ENCODE peak calls at places on chromosomes 13 and 19, in seven cellular contexts. One of them, this sample, is unnamed.

GRCh38 chr13:40127476-40127875 is 472.0 kb downstream of the COG6 start:
- DNase-seq in BE2C: no peak
- DNase-seq in Calu3: no peak
- DNase-seq in tibial artery: no peak
- DNase-seq in CD8-positive, alpha-beta T cell: no peak
- DNase-seq in pancreas: no peak
- DNase-seq in activated CD8-positive, alpha-beta T cell treated with anti-CD3 and anti-CD28 coated beads for 36 hours: no peak
- DNase-seq in this sample: no peak

GRCh38 chr13:91097269-91097668 is 250.2 kb upstream of the MIR17HG start:
- DNase-seq in activated CD8-positive, alpha-beta T cell treated with anti-CD3 and anti-CD28 coated beads for 36 hours: no peak
- DNase-seq in pancreas: no peak
- DNase-seq in BE2C: no peak
- DNase-seq in CD8-positive, alpha-beta T cell: no peak
- DNase-seq in Calu3: no peak
- DNase-seq in tibial artery: no peak
- DNase-seq in this sample: no peak

GRCh38 chr19:325173-325936 is 19.2 kb downstream of the MIER2 start:
- DNase-seq in tibial artery: no peak
- DNase-seq in Calu3: no peak
- DNase-seq in CD8-positive, alpha-beta T cell: no peak
- DNase-seq in activated CD8-positive, alpha-beta T cell treated with anti-CD3 and anti-CD28 coated beads for 36 hours: no peak
- DNase-seq in pancreas: no peak
- DNase-seq in BE2C: no peak
- DNase-seq in this sample: no peak

GRCh38 chr13:73697166-73697565 is 437.0 kb downstream of the KLF12 start:
- DNase-seq in pancreas: no peak
- DNase-seq in tibial artery: no peak
- DNase-seq in activated CD8-positive, alpha-beta T cell treated with anti-CD3 and anti-CD28 coated beads for 36 hours: no peak
- DNase-seq in Calu3: no peak
- DNase-seq in BE2C: no peak
- DNase-seq in CD8-positive, alpha-beta T cell: no peak
- DNase-seq in this sample: no peak

GRCh38 chr13:101881593-101881992 is 429.1 kb downstream of the ITGBL1 start:
- DNase-seq in pancreas: no peak
- DNase-seq in Calu3: no peak
- DNase-seq in BE2C: no peak
- DNase-seq in CD8-positive, alpha-beta T cell: no peak
- DNase-seq in activated CD8-positive, alpha-beta T cell treated with anti-CD3 and anti-CD28 coated beads for 36 hours: no peak
- DNase-seq in tibial artery: no peak
- DNase-seq in this sample: no peak

GRCh38 chr19:17296976-17297375 is 6.2 kb downstream of the ABHD8 start:
- DNase-seq in BE2C: no peak
- DNase-seq in activated CD8-positive, alpha-beta T cell treated with anti-CD3 and anti-CD28 coated beads for 36 hours: no peak
- DNase-seq in tibial artery: no peak
- DNase-seq in pancreas: no peak
- DNase-seq in Calu3: no peak
- DNase-seq in CD8-positive, alpha-beta T cell: no peak
- DNase-seq in this sample: no peak

GRCh38 chr13:33543089-33543459 is 257.5 kb upstream of the STARD13 start:
- DNase-seq in activated CD8-positive, alpha-beta T cell treated with anti-CD3 and anti-CD28 coated beads for 36 hours: no peak
- DNase-seq in tibial artery: no peak
- DNase-seq in BE2C: no peak
- DNase-seq in CD8-positive, alpha-beta T cell: no peak
- DNase-seq in Calu3: no peak
- DNase-seq in pancreas: no peak
- DNase-seq in this sample: no peak

GRCh38 chr13:36888645-36889044 is 31.4 kb downstream of the SMAD9 start:
- DNase-seq in activated CD8-positive, alpha-beta T cell treated with anti-CD3 and anti-CD28 coated beads for 36 hours: no peak
- DNase-seq in BE2C: no peak
- DNase-seq in Calu3: no peak
- DNase-seq in tibial artery: no peak
- DNase-seq in pancreas: no peak
- DNase-seq in CD8-positive, alpha-beta T cell: no peak
- DNase-seq in this sample: no peak

GRCh38 chr13:42001580-42001979 is 40.7 kb upstream of the VWA8 start:
- DNase-seq in pancreas: no peak
- DNase-seq in Calu3: peak; percentile 7
- DNase-seq in CD8-positive, alpha-beta T cell: no peak
- DNase-seq in BE2C: no peak
- DNase-seq in activated CD8-positive, alpha-beta T cell treated with anti-CD3 and anti-CD28 coated beads for 36 hours: no peak
- DNase-seq in tibial artery: no peak
- DNase-seq in this sample: no peak

GRCh38 chr13:111906306-111906705 is 160.6 kb upstream of the SOX1 start:
- DNase-seq in BE2C: no peak
- DNase-seq in CD8-positive, alpha-beta T cell: no peak
- DNase-seq in tibial artery: no peak
- DNase-seq in activated CD8-positive, alpha-beta T cell treated with anti-CD3 and anti-CD28 coated beads for 36 hours: no peak
- DNase-seq in Calu3: no peak
- DNase-seq in pancreas: no peak
- DNase-seq in this sample: no peak

GRCh38 chr19:6481541-6482342 is at the start of gene DENND1C:
- DNase-seq in BE2C: peak; percentile 39
- DNase-seq in activated CD8-positive, alpha-beta T cell treated with anti-CD3 and anti-CD28 coated beads for 36 hours: peak; percentile 87
- DNase-seq in pancreas: no peak
- DNase-seq in Calu3: peak; percentile 43
- DNase-seq in tibial artery: no peak
- DNase-seq in CD8-positive, alpha-beta T cell: peak; percentile 61
- DNase-seq in this sample: peak; percentile 81

GRCh38 chr19:2577722-2578335 is 101.9 kb downstream of the GADD45B start:
- DNase-seq in activated CD8-positive, alpha-beta T cell treated with anti-CD3 and anti-CD28 coated beads for 36 hours: no peak
- DNase-seq in BE2C: no peak
- DNase-seq in CD8-positive, alpha-beta T cell: no peak
- DNase-seq in Calu3: no peak
- DNase-seq in tibial artery: peak; percentile 28
- DNase-seq in pancreas: peak; percentile 27
- DNase-seq in this sample: no peak

GRCh38 chr13:19810996-19811881 is 28.5 kb upstream of the PSPC1 start:
- DNase-seq in activated CD8-positive, alpha-beta T cell treated with anti-CD3 and anti-CD28 coated beads for 36 hours: peak; percentile 22
- DNase-seq in pancreas: no peak
- DNase-seq in CD8-positive, alpha-beta T cell: no peak
- DNase-seq in tibial artery: no peak
- DNase-seq in BE2C: no peak
- DNase-seq in Calu3: no peak
- DNase-seq in this sample: no peak

GRCh38 chr13:113964251-113964995 is 9.5 kb downstream of the C13orf46 start:
- DNase-seq in CD8-positive, alpha-beta T cell: no peak
- DNase-seq in activated CD8-positive, alpha-beta T cell treated with anti-CD3 and anti-CD28 coated beads for 36 hours: no peak
- DNase-seq in pancreas: peak; percentile 18
- DNase-seq in tibial artery: no peak
- DNase-seq in Calu3: no peak
- DNase-seq in BE2C: peak; percentile 4
- DNase-seq in this sample: no peak

GRCh38 chr19:4641132-4641531 is 1.8 kb downstream of the TNFAIP8L1 start:
- DNase-seq in tibial artery: no peak
- DNase-seq in BE2C: no peak
- DNase-seq in CD8-positive, alpha-beta T cell: no peak
- DNase-seq in Calu3: no peak
- DNase-seq in activated CD8-positive, alpha-beta T cell treated with anti-CD3 and anti-CD28 coated beads for 36 hours: no peak
- DNase-seq in pancreas: no peak
- DNase-seq in this sample: peak; percentile 2

GRCh38 chr13:99393791-99394735 is 86.9 kb upstream of the GPR183 start:
- DNase-seq in activated CD8-positive, alpha-beta T cell treated with anti-CD3 and anti-CD28 coated beads for 36 hours: peak; percentile 4
- DNase-seq in Calu3: no peak
- DNase-seq in CD8-positive, alpha-beta T cell: no peak
- DNase-seq in BE2C: no peak
- DNase-seq in tibial artery: no peak
- DNase-seq in pancreas: no peak
- DNase-seq in this sample: no peak

GRCh38 chr19:11141937-11142527 is 13.6 kb downstream of the SPC24 start:
- DNase-seq in Calu3: peak; percentile 61
- DNase-seq in activated CD8-positive, alpha-beta T cell treated with anti-CD3 and anti-CD28 coated beads for 36 hours: no peak
- DNase-seq in pancreas: no peak
- DNase-seq in BE2C: no peak
- DNase-seq in tibial artery: no peak
- DNase-seq in CD8-positive, alpha-beta T cell: no peak
- DNase-seq in this sample: no peak

GRCh38 chr13:109119886-109120285 is 490.5 kb downstream of the MYO16 start:
- DNase-seq in pancreas: no peak
- DNase-seq in Calu3: no peak
- DNase-seq in BE2C: no peak
- DNase-seq in tibial artery: no peak
- DNase-seq in activated CD8-positive, alpha-beta T cell treated with anti-CD3 and anti-CD28 coated beads for 36 hours: no peak
- DNase-seq in CD8-positive, alpha-beta T cell: no peak
- DNase-seq in this sample: no peak

GRCh38 chr13:109121826-109122225 is 492.4 kb downstream of the MYO16 start:
- DNase-seq in pancreas: no peak
- DNase-seq in BE2C: peak; percentile 43
- DNase-seq in tibial artery: no peak
- DNase-seq in Calu3: no peak
- DNase-seq in activated CD8-positive, alpha-beta T cell treated with anti-CD3 and anti-CD28 coated beads for 36 hours: no peak
- DNase-seq in CD8-positive, alpha-beta T cell: no peak
- DNase-seq in this sample: no peak

GRCh38 chr13:109126973-109127615 is 497.7 kb downstream of the MYO16 start:
- DNase-seq in activated CD8-positive, alpha-beta T cell treated with anti-CD3 and anti-CD28 coated beads for 36 hours: no peak
- DNase-seq in Calu3: no peak
- DNase-seq in tibial artery: no peak
- DNase-seq in CD8-positive, alpha-beta T cell: no peak
- DNase-seq in BE2C: peak; percentile 32
- DNase-seq in pancreas: no peak
- DNase-seq in this sample: no peak

GRCh38 chr13:109123971-109124370 is 494.6 kb downstream of the MYO16 start:
- DNase-seq in activated CD8-positive, alpha-beta T cell treated with anti-CD3 and anti-CD28 coated beads for 36 hours: no peak
- DNase-seq in CD8-positive, alpha-beta T cell: no peak
- DNase-seq in BE2C: no peak
- DNase-seq in tibial artery: no peak
- DNase-seq in pancreas: no peak
- DNase-seq in Calu3: no peak
- DNase-seq in this sample: no peak
- TF ChIP-seq CTCF in activated CD8-positive, alpha-beta T cell treated with anti-CD3 and anti-CD28 coated beads for 36 hours: no peak
- TF ChIP-seq CTCF in CD8-positive, alpha-beta T cell: no peak
- TF ChIP-seq CTCF in BE2C: no peak
- TF ChIP-seq CTCF in tibial artery: no peak
- TF ChIP-seq CTCF in pancreas: no peak
- TF ChIP-seq CTCF in Calu3: no peak
- TF ChIP-seq CTCF in this sample: no peak

DNA sequence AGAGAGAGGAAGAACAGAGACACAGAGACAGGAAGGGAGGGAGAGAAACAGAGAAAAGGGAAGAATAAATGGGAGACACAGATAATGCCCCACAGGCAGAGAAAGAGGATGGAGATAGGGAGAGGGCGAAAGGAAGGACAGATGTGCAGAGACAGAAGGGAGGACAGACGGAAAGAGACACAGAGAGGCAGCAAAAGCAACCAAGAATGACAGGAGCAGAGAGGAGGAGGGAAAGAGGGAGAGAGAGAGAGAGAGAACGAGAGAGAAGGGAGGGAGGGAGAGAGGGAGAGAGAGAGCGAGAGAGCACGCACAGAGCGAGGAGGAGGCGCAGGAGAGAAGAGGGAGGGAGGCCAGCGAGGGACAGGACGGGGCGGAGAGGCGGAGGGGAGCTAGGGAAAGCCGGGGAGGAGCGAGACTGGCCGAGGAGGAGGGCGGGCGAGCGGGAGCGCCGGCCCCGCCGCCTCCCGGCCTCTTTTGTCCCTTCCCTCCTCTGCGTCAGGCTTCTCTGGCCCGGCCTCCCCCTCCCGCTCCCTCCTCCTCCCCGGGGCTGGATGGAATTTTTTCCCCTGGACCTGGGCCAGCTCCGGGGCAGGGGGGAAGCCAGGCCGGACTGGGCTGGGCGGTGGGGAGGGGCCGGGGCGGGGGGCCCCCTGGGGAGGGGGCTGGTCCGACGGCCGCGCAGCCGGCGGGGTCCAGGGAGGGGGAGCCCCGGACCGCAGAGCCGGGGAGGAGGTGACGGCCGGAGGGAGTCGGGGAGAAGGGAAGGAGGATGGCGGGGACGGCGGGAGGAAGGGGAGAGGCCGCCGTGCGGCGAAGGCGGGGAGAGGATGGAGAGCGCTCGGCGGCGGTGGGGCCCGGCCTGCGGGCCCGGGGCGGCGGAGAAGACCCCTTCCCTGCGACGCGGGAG is 4.2 kb upstream of the SPACA6 start:
- DNase-seq in Calu3: peak; percentile 96
- DNase-seq in activated CD8-positive, alpha-beta T cell treated with anti-CD3 and anti-CD28 coated beads for 36 hours: no peak
- DNase-seq in pancreas: peak; percentile 93
- DNase-seq in BE2C: peak; percentile 91
- DNase-seq in tibial artery: peak; percentile 90
- DNase-seq in CD8-positive, alpha-beta T cell: no peak
- DNase-seq in this sample: peak; percentile 49
- TF ChIP-seq CTCF in Calu3: no peak
- TF ChIP-seq CTCF in activated CD8-positive, alpha-beta T cell treated with anti-CD3 and anti-CD28 coated beads for 36 hours: no peak
- TF ChIP-seq CTCF in pancreas: no peak
- TF ChIP-seq CTCF in BE2C: no peak
- TF ChIP-seq CTCF in tibial artery: peak; percentile 32
- TF ChIP-seq CTCF in CD8-positive, alpha-beta T cell: no peak
- TF ChIP-seq CTCF in this sample: no peak

DNA sequence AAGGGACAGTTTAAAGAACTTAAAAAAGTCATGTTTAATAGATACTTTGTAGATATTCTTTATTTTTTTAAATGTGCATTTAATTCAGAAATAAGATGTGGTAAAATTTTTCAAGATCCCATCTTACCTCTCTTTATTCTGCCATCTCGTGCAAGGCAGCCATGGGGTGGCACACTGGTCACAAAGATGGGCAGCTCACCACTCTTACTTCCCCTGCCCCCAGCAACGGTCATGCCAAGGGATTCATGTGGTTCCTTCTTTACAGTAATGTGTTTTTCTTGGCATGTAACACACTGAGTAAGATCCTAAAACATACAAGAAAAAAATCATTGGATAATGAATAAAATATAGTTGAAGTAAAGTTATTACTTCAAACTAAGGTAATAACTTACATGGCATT is 64.2 kb downstream of the LNX2 start:
- DNase-seq in pancreas: no peak
- DNase-seq in CD8-positive, alpha-beta T cell: no peak
- DNase-seq in activated CD8-positive, alpha-beta T cell treated with anti-CD3 and anti-CD28 coated beads for 36 hours: no peak
- DNase-seq in Calu3: peak; percentile 5
- DNase-seq in tibial artery: peak; percentile 50
- DNase-seq in BE2C: no peak
- DNase-seq in this sample: no peak
- TF ChIP-seq CTCF in pancreas: no peak
- TF ChIP-seq CTCF in CD8-positive, alpha-beta T cell: no peak
- TF ChIP-seq CTCF in activated CD8-positive, alpha-beta T cell treated with anti-CD3 and anti-CD28 coated beads for 36 hours: no peak
- TF ChIP-seq CTCF in Calu3: no peak
- TF ChIP-seq CTCF in tibial artery: peak; percentile 39
- TF ChIP-seq CTCF in BE2C: no peak
- TF ChIP-seq CTCF in this sample: no peak

GRCh38 chr13:110616103-110617101 is 1.1 kb downstream of the NAXD start:
- DNase-seq in CD8-positive, alpha-beta T cell: peak; percentile 7
- DNase-seq in activated CD8-positive, alpha-beta T cell treated with anti-CD3 and anti-CD28 coated beads for 36 hours: peak; percentile 73
- DNase-seq in pancreas: peak; percentile 74
- DNase-seq in tibial artery: peak; percentile 38
- DNase-seq in BE2C: no peak
- DNase-seq in Calu3: peak; percentile 17
- DNase-seq in this sample: peak; percentile 80

GRCh38 chr13:110618780-110619179 is 3.4 kb downstream of the NAXD start:
- DNase-seq in Calu3: no peak
- DNase-seq in pancreas: no peak
- DNase-seq in BE2C: no peak
- DNase-seq in CD8-positive, alpha-beta T cell: no peak
- DNase-seq in activated CD8-positive, alpha-beta T cell treated with anti-CD3 and anti-CD28 coated beads for 36 hours: no peak
- DNase-seq in tibial artery: no peak
- DNase-seq in this sample: no peak

GRCh38 chr13:110620596-110620995 is 5.3 kb downstream of the NAXD start:
- DNase-seq in Calu3: no peak
- DNase-seq in CD8-positive, alpha-beta T cell: no peak
- DNase-seq in BE2C: no peak
- DNase-seq in activated CD8-positive, alpha-beta T cell treated with anti-CD3 and anti-CD28 coated beads for 36 hours: no peak
- DNase-seq in tibial artery: no peak
- DNase-seq in pancreas: no peak
- DNase-seq in this sample: no peak

GRCh38 chr13:110617326-110618072 is 2.2 kb downstream of the NAXD start:
- DNase-seq in activated CD8-positive, alpha-beta T cell treated with anti-CD3 and anti-CD28 coated beads for 36 hours: no peak
- DNase-seq in CD8-positive, alpha-beta T cell: no peak
- DNase-seq in Calu3: no peak
- DNase-seq in tibial artery: no peak
- DNase-seq in BE2C: no peak
- DNase-seq in pancreas: peak; percentile 68
- DNase-seq in this sample: no peak

GRCh38 chr13:110618167-110618566 is 2.8 kb downstream of the NAXD start:
- DNase-seq in pancreas: no peak
- DNase-seq in activated CD8-positive, alpha-beta T cell treated with anti-CD3 and anti-CD28 coated beads for 36 hours: no peak
- DNase-seq in Calu3: no peak
- DNase-seq in CD8-positive, alpha-beta T cell: no peak
- DNase-seq in BE2C: no peak
- DNase-seq in tibial artery: no peak
- DNase-seq in this sample: no peak
- TF ChIP-seq CTCF in pancreas: no peak
- TF ChIP-seq CTCF in activated CD8-positive, alpha-beta T cell treated with anti-CD3 and anti-CD28 coated beads for 36 hours: no peak
- TF ChIP-seq CTCF in Calu3: no peak
- TF ChIP-seq CTCF in CD8-positive, alpha-beta T cell: no peak
- TF ChIP-seq CTCF in BE2C: no peak
- TF ChIP-seq CTCF in tibial artery: no peak
- TF ChIP-seq CTCF in this sample: no peak